ENCODE peak calls at places on chromosomes 13 and 19, in six cellular contexts. G is progenitor cell of endocrine pancreas, Y is ELR, O is AG04449, T is T-helper 2 cell, H is IMR-90. Q is an unnamed sample.

GRCh38 chr13:60343978-60344377 is 53.0 kb upstream of the TDRD3 start:
- DNase-seq in G (no peak), Y (no peak), O (no peak), T (no peak), H (no peak), Q (no peak)

GRCh38 chr19:47699360-47699917 is 13.8 kb upstream of the EHD2 start:
- DNase-seq in G (peak; percentile 59), Y (peak; percentile 60), O (no peak), T (no peak), H (peak; percentile 34), Q (no peak)

GRCh38 chr13:20188649-20189553 is 3.8 kb downstream of the GJB2 start:
- DNase-seq in G (no peak), Y (no peak), O (no peak), T (no peak), H (no peak), Q (no peak)

GRCh38 chr13:44972956-44973581 is 16.2 kb downstream of the NUFIP1 start:
- DNase-seq in G (no peak), Y (peak; percentile 64), O (no peak), T (no peak), H (peak; percentile 38), Q (no peak)

GRCh38 chr19:17441241-17442135 is 7.0 kb downstream of the TMEM221 start:
- DNase-seq in G (no peak), Y (peak; percentile 57), O (no peak), T (no peak), H (no peak), Q (no peak)

GRCh38 chr19:31943305-31943704 is 402.1 kb upstream of the ZNF507 start:
- DNase-seq in G (no peak), Y (no peak), O (no peak), T (no peak), H (no peak), Q (no peak)

GRCh38 chr13:75798353-75799245 is 162.5 kb downstream of the LMO7 start:
- DNase-seq in G (no peak), Y (peak; percentile 83), O (no peak), T (no peak), H (peak; percentile 65), Q (no peak)

GRCh38 chr13:63540042-63540441 is 2124.4 kb upstream of the PCDH20 start:
- DNase-seq in G (no peak), Y (no peak), O (no peak), T (no peak), H (no peak), Q (no peak)

GRCh38 chr13:43815204-43815603 is 28.4 kb upstream of the ENOX1 start:
- DNase-seq in G (no peak), Y (peak; percentile 66), O (no peak), T (no peak), H (peak; percentile 88), Q (no peak)

GRCh38 chr19:35995655-35995993 is 636 bp downstream of the SDHAF1 start:
- DNase-seq in G (no peak), Y (peak; percentile 54), O (no peak), T (peak; percentile 6), H (peak; percentile 8), Q (no peak)

GRCh38 chr19:38774181-38774950 is 1.0 kb upstream of the LGALS7 start:
- DNase-seq in G (no peak), Y (no peak), O (no peak), T (no peak), H (no peak), Q (no peak)

GRCh38 chr19:7172794-7173193 is 103.3 kb downstream of the ZNF557 start:
- DNase-seq in G (no peak), Y (no peak), O (no peak), T (no peak), H (no peak), Q (no peak)

GRCh38 chr19:29675650-29676186 is 10.5 kb downstream of the PLEKHF1 start:
- DNase-seq in G (no peak), Y (no peak), O (no peak), T (no peak), H (no peak), Q (no peak)

GRCh38 chr13:73741111-73741510 is 393.1 kb downstream of the KLF12 start:
- DNase-seq in G (no peak), Y (no peak), O (no peak), T (no peak), H (no peak), Q (no peak)

GRCh38 chr13:103803349-103803748 is 737.1 kb upstream of the SLC10A2 start:
- DNase-seq in G (no peak), Y (no peak), O (no peak), T (no peak), H (no peak), Q (no peak)

GRCh38 chr19:18278521-18279265 is 2.7 kb downstream of the JUND start:
- DNase-seq in G (no peak), Y (no peak), O (no peak), T (peak; percentile 52), H (no peak), Q (no peak)

GRCh38 chr13:39811696-39812095 is 156.2 kb downstream of the COG6 start:
- DNase-seq in G (no peak), Y (no peak), O (no peak), T (no peak), H (no peak), Q (no peak)

GRCh38 chr13:113846639-113847318 is 17.1 kb downstream of the GAS6 start:
- DNase-seq in G (no peak), Y (no peak), O (no peak), T (peak; percentile 29), H (no peak), Q (no peak)

GRCh38 chr13:108102771-108103170 is 112.6 kb downstream of the LIG4 start:
- DNase-seq in G (no peak), Y (no peak), O (no peak), T (no peak), H (no peak), Q (no peak)

GRCh38 chr13:101415358-101416174 is 742 bp downstream of the NALCN start:
- DNase-seq in G (peak; percentile 11), Y (peak; percentile 5), O (no peak), T (no peak), H (no peak), Q (no peak)

GRCh38 chr19:4815426-4816387 is 15.8 kb downstream of the TICAM1 start:
- DNase-seq in G (peak; percentile 63), Y (peak; percentile 97), O (no peak), T (peak; percentile 59), H (peak; percentile 92), Q (peak; percentile 74)

GRCh38 chr13:73940098-73940497 is 194.1 kb downstream of the KLF12 start:
- DNase-seq in G (no peak), Y (no peak), O (no peak), T (no peak), H (no peak), Q (no peak)

GRCh38 chr13:109465151-109465550 is 321.2 kb downstream of the IRS2 start:
- DNase-seq in G (no peak), Y (no peak), O (no peak), T (no peak), H (peak; percentile 2), Q (no peak)

GRCh38 chr13:76019421-76020044 is 383.4 kb downstream of the LMO7 start:
- DNase-seq in G (peak; percentile 21), Y (peak; percentile 9), O (no peak), T (no peak), H (no peak), Q (no peak)

GRCh38 chr13:113448885-113449692 is 4.2 kb downstream of the ADPRHL1 start:
- DNase-seq in G (no peak), Y (no peak), O (no peak), T (peak; percentile 47), H (no peak), Q (peak; percentile 61)

GRCh38 chr13:44142540-44142867 is 231.1 kb upstream of the SERP2 start:
- DNase-seq in G (no peak), Y (peak; percentile 27), O (no peak), T (no peak), H (no peak), Q (no peak)

GRCh38 chr19:39296055-39296645 is at the start of gene IFNL1:
- DNase-seq in G (no peak), Y (no peak), O (no peak), T (no peak), H (no peak), Q (no peak)

GRCh38 chr19:6587093-6587820 is 3.7 kb downstream of the CD70 start:
- DNase-seq in G (no peak), Y (peak; percentile 22), O (no peak), T (no peak), H (no peak), Q (no peak)

GRCh38 chr13:23681253-23681652 is 111.0 kb downstream of the TNFRSF19 start:
- DNase-seq in G (no peak), Y (peak; percentile 26), O (no peak), T (no peak), H (peak; percentile 91), Q (no peak)

Q was measured in NCI-H1048.